ENCODE peak calls at places on chromosome 10, in ten cellular contexts. D is right atrium auricular region; J is SK-N-SH; Z is cardiac muscle cell; X is mammary epithelial cell; V is CD4-positive, CD25-positive, alpha-beta regulatory T cell; S is trophoblast cell; Q is effector memory CD4-positive, alpha-beta T cell; C is esophagus squamous epithelium; L is neural progenitor cell. F is an unnamed sample. For H3K4me1 and H3K36me3, the result is how much of the 10 kb centered on the place peaks cover.

GRCh38 chr10:28283251-28283650 is 19.6 kb downstream of the MPP7 start:
- DNase-seq in X (no peak), J (no peak), V (no peak), S (peak), C (no peak), Z (no peak), Q (no peak), L (no peak), D (no peak), F (no peak)

GRCh38 chr10:75261813-75262725 is 26.3 kb upstream of the COMTD1 start:
- DNase-seq in X (no peak), D (no peak), Z (no peak), V (no peak), Q (no peak), S (no peak), C (no peak), L (no peak), J (peak), F (no peak)

GRCh38 chr10:112373912-112374338 is at the start of gene ACSL5:
- DNase-seq in L (no peak), X (no peak), C (no peak), S (no peak), D (no peak), Q (no peak), Z (no peak), J (no peak), V (no peak), F (peak)

GRCh38 chr10:7296648-7297047 is 114.2 kb downstream of the SFMBT2 start:
- DNase-seq in Q (no peak), D (no peak), S (no peak), X (no peak), Z (no peak), J (no peak), L (no peak), C (no peak), V (no peak), F (no peak)

GRCh38 chr10:60497364-60497763 is 107.7 kb upstream of the ANK3 start:
- DNase-seq in L (no peak), D (no peak), J (no peak), C (no peak), X (no peak), S (no peak), Z (no peak), Q (no peak), V (no peak), F (no peak)

GRCh38 chr10:6842722-6843121 is 262.6 kb upstream of the PRKCQ start:
- DNase-seq in Q (no peak), J (no peak), Z (no peak), L (no peak), C (no peak), S (no peak), V (no peak), X (no peak), D (no peak), F (no peak)

GRCh38 chr10:33921970-33922605 is 587.6 kb upstream of the NRP1 start:
- DNase-seq in Q (no peak), J (no peak), Z (no peak), L (no peak), X (no peak), V (no peak), D (no peak), C (no peak), S (no peak), F (no peak)

GRCh38 chr10:100562008-100562672 is 26.4 kb downstream of the HIF1AN start:
- DNase-seq in V (peak), Q (peak), S (peak), J (peak), L (peak), C (no peak), D (no peak), X (peak), Z (peak), F (no peak)

GRCh38 chr10:80506189-80506575 is 31.5 kb upstream of the SH2D4B start:
- DNase-seq in C (no peak), Q (no peak), J (no peak), D (no peak), L (no peak), X (peak), S (peak), V (no peak), Z (no peak), F (no peak)

GRCh38 chr10:25113231-25114035 is 61.4 kb upstream of the GPR158 start:
- DNase-seq in L (peak), Z (peak), S (peak), C (no peak), D (peak), Q (peak), J (peak), V (no peak), X (peak), F (no peak)

GRCh38 chr10:113991091-113991860 is 52.4 kb upstream of the ADRB1 start:
- DNase-seq in L (no peak), S (no peak), C (no peak), V (no peak), J (no peak), Z (no peak), D (no peak), Q (no peak), X (no peak), F (peak)

DNA sequence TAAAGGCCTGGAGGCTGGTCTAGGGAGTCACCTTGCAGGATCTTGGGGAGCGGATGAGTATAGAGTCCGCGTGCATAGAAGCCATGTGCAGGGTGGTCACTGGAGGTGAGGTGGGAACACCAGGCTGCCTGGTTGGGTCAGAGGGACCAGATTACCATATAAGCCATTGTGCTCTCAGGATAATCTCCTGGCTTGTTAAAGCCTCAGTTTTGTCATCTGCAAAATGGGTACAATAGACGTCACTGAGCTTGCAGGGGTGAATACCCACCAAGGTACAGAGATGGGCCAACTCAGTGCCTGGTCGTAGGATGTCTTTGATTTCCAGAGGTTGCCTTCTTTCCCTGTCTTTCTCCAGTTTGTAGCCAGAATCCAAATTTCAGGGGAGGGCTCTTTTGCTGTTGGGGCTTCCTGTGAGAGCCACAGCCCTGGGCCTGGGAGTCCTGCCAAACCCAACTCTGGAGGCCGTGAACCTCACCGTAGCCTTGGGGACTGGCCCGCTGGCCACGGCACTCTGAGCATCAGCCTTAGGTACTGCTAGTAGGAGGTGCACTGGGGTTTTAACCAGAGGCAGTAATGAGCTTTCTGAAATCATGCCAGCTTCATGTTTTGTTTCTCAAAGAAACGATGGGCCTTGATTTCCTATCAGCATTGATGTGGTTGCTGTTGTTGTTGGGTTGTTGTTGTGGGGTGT is 35.6 kb downstream of the ZMIZ1 start:
- DNase-seq in Z (peak), X (no peak), C (no peak), J (no peak), L (no peak), S (no peak), Q (no peak), V (no peak), D (peak), F (no peak)
- H3K27ac ChIP-seq in Z (peak), X (no peak), C (peak), J (peak), L (no peak), S (no peak), Q (no peak), V (no peak), D (peak), F (peak)

DNA sequence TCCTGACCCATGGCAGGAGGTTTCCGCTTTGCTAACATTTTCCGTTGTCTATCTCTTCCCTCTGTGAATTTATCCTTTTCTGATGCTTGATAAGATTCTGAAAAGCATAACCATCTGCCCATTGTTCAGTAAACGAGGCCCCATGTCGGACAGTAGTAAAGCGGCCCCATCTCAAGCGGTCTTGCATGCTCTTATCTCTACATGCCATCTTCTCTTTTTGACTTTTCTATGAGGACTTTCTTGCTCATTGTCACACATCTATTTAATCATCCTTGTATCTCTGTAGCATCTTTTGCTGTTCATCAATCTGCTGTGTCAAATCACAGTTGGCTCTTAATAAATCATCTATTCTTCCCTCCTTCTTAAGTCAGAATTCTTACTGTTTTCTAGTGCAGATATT is 37.6 kb downstream of the ZNF248 start:
- DNase-seq in Z (no peak), D (no peak), J (no peak), L (no peak), X (no peak), C (no peak), V (no peak), S (no peak), Q (no peak), F (no peak)
- H3K4me1 ChIP-seq in Z (under half), D (under half), J (under half), L (under half), X (under half), C (under half), V (under half), S (under half), Q (under half), F (under half)

DNA sequence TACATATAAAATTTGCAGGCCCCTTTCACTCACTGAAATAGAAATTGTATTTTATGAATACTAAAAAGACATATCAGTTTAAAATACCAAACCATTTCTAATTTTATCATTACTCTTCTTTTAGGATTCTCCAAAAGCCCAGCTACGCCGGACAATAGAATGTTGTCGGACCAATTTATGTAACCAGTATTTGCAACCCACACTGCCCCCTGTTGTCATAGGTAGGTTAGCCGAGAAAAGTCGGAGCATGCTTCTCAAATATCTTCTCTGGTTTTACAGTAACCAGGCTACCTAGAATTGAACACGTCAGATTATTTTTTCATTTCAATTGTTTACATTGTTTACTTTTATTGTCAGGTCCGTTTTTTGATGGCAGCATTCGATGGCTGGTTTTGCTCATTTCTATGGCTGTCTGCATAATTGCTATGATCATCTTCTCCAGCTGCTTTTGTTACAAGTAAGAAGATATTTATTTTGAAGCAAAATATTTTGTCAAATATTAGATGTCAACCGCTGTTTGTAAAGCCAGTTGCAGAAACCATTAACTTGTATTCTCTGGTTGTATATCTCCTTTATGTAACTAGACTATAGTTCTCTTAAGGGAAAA is 57.6 kb downstream of the MMRN2 start:
- DNase-seq in Z (peak), V (no peak), S (peak), C (no peak), D (peak), J (peak), X (peak), L (peak), Q (peak), F (no peak)
- H3K36me3 ChIP-seq in Z (under half), V (under half), S (under half), C (under half), D (under half), J (under half), X (under half), L (under half), Q (under half), F (under half)

DNA sequence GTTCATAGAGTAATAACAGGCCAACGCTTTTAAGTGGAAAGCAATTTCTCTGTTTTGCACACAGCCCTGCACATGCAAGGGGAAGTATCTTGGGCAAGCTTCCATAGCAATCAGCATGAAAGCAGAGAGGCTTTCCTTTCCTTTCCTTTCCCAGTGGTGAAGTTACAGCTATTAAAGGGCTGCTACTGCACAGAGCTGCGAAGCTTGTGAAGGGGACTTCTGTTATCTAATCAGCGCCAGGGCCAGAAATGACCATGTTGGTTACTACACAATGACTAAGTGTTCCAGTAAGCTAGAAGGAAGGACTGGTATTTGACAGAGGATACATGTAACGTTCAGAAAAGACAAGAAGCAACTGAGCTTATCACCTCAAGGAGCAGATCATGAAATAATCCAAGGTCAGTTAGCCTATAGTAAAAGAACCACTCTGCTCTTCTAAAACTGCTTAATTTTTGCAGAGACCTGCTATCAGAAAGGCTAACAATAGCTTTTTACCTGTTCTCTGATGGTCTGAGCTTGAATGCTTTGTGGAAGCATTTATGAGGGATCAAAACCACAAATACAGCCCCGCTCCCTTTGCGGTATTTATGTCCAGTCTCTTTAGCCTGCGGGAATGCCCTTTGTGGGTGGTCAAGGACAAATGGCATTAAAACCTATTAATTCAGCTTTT is 45.9 kb downstream of the SGMS1 start:
- DNase-seq in Q (no peak), L (no peak), D (no peak), C (no peak), X (no peak), J (no peak), S (peak), V (no peak), Z (peak), F (no peak)
- H3K27ac ChIP-seq in Q (no peak), L (no peak), D (peak), C (peak), X (no peak), J (peak), S (no peak), V (no peak), Z (peak), F (no peak)

DNA sequence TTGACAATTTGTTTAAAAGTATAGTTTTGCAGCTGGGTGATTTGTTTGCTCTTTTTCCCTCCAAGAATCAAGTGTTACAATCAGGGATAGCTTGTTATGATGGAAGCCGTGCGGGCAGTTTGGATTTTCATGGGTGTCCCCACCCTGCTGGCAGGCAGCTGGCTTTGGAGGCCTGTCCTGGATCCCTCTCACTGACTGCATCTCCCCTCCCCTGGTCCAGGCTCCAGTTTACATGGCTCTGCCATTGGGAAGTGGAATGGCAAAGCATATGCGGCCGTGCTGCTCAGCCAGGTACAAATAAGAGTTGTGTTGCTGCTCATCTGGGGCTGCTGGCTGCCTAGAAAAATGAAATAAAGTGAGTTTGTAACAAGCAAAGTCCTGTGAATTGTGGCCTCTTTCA is 76.0 kb downstream of the CXCL12 start:
- DNase-seq in J (no peak), D (no peak), L (no peak), S (no peak), V (no peak), C (no peak), X (no peak), Q (no peak), Z (no peak), F (no peak)
- H3K4me1 ChIP-seq in J (under half), D (under half), L (under half), S (under half), V (under half), C (under half), X (under half), Q (under half), Z (under half), F (under half)

GRCh38 chr10:101672536-101672935 is 22.4 kb downstream of the FBXW4 start:
- DNase-seq in Z (no peak), V (no peak), C (no peak), D (no peak), X (no peak), S (no peak), Q (no peak), L (no peak), J (no peak), F (no peak)
- H3K36me3 ChIP-seq in Z (under half), V (half or more), C (half or more), D (under half), X (under half), S (under half), Q (half or more), L (under half), J (half or more), F (under half)

GRCh38 chr10:124220547-124220946 is 127.1 kb upstream of the CHST15 start:
- DNase-seq in L (no peak), X (no peak), J (no peak), Z (no peak), S (no peak), V (no peak), D (no peak), C (no peak), Q (no peak), F (no peak)
- H3K27ac ChIP-seq in L (no peak), X (no peak), J (no peak), Z (no peak), S (no peak), V (no peak), D (no peak), C (peak), Q (no peak), F (no peak)

GRCh38 chr10:71636588-71636987 is 83.0 kb downstream of the C10orf105 start:
- DNase-seq in Q (no peak), S (no peak), Z (no peak), D (no peak), C (no peak), X (no peak), V (no peak), J (no peak), L (no peak), F (no peak)
- H3K4me1 ChIP-seq in Q (under half), S (under half), Z (under half), D (under half), C (under half), X (under half), V (under half), J (under half), L (half or more), F (under half)

DNA sequence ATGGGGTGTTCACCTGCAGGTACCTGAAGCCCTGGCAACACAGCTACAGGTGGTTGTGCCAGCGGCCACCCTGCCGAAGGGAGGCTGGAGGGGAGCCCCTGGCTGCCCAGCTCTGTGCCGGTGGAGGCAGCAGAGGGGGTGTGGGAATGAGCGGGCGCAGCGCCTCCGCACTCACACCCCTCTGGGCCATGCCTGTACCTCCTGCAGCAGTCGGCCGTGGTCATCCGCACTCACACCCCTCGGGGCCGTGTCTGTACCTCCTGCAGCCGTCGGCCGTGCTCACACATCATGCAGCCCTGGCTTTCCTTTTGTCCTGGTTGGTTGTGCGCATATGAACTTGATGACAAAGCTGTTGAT is 1.7 kb downstream of the ZNF511 start:
- DNase-seq in V (no peak), Z (no peak), J (no peak), Q (no peak), D (no peak), L (no peak), C (no peak), S (no peak), X (no peak), F (no peak)
- H3K36me3 ChIP-seq in V (under half), Z (under half), J (under half), Q (under half), D (under half), L (under half), C (under half), S (under half), X (under half), F (under half)

GRCh38 chr10:124106241-124106905 is 13.0 kb upstream of the CHST15 start:
- DNase-seq in Q (no peak), Z (peak), X (peak), V (no peak), J (no peak), C (no peak), S (peak), D (peak), L (no peak), F (no peak)

GRCh38 chr10:124105045-124105444 is 11.6 kb upstream of the CHST15 start:
- DNase-seq in Z (no peak), D (no peak), V (no peak), S (no peak), X (no peak), Q (no peak), L (no peak), J (no peak), C (no peak), F (no peak)

GRCh38 chr10:124104011-124104627 is 10.7 kb upstream of the CHST15 start:
- DNase-seq in D (no peak), V (no peak), Z (no peak), C (no peak), Q (no peak), J (no peak), L (no peak), X (no peak), S (no peak), F (no peak)

GRCh38 chr10:124109261-124109660 is 15.9 kb upstream of the CHST15 start:
- DNase-seq in C (no peak), L (no peak), S (no peak), D (no peak), X (no peak), J (no peak), Z (no peak), V (no peak), Q (no peak), F (no peak)

GRCh38 chr10:124105594-124105993 is 12.2 kb upstream of the CHST15 start:
- DNase-seq in C (no peak), Z (no peak), J (no peak), V (no peak), D (no peak), X (peak), Q (no peak), L (no peak), S (no peak), F (no peak)
- H3K27ac ChIP-seq in C (peak), Z (no peak), J (no peak), V (no peak), D (no peak), X (peak), Q (no peak), L (no peak), S (no peak), F (peak)